ENCODE peak calls at places on chromosomes 2 and 18, in five cellular contexts. One of them, this sample, is unnamed. For H3K9me3 and H3K27me3, the result is how much of the 10 kb centered on the place peaks cover.

GRCh38 chr2:104547251-104547650 is 306.7 kb upstream of the POU3F3 start:
- DNase-seq in right lobe of liver: no peak
- DNase-seq in heart left ventricle: no peak
- DNase-seq in MM.1S: no peak
- DNase-seq in transverse colon: no peak
- DNase-seq in this sample: no peak

GRCh38 chr2:241810304-241811208 is 1.6 kb downstream of the NEU4 start:
- DNase-seq in right lobe of liver: peak
- DNase-seq in heart left ventricle: peak
- DNase-seq in MM.1S: no peak
- DNase-seq in transverse colon: peak
- DNase-seq in this sample: no peak

GRCh38 chr2:23069156-23069555 is 315.8 kb upstream of the KLHL29 start:
- DNase-seq in right lobe of liver: no peak
- DNase-seq in heart left ventricle: no peak
- DNase-seq in MM.1S: no peak
- DNase-seq in transverse colon: no peak
- DNase-seq in this sample: peak

GRCh38 chr2:226631671-226632070 is 167.9 kb downstream of the IRS1 start:
- DNase-seq in right lobe of liver: no peak
- DNase-seq in heart left ventricle: no peak
- DNase-seq in MM.1S: no peak
- DNase-seq in transverse colon: peak
- DNase-seq in this sample: no peak

GRCh38 chr2:120934891-120935338 is 199.2 kb downstream of the GLI2 start:
- DNase-seq in right lobe of liver: no peak
- DNase-seq in heart left ventricle: peak
- DNase-seq in MM.1S: no peak
- DNase-seq in transverse colon: peak
- DNase-seq in this sample: peak

GRCh38 chr18:74336656-74337055 is 21.0 kb downstream of the C18orf63 start:
- DNase-seq in right lobe of liver: no peak
- DNase-seq in heart left ventricle: no peak
- DNase-seq in MM.1S: no peak
- DNase-seq in transverse colon: no peak
- DNase-seq in this sample: no peak

GRCh38 chr18:77177009-77177408 is 44.4 kb upstream of the MBP start:
- DNase-seq in right lobe of liver: no peak
- DNase-seq in heart left ventricle: no peak
- DNase-seq in MM.1S: no peak
- DNase-seq in transverse colon: no peak
- DNase-seq in this sample: no peak

GRCh38 chr2:205571300-205571858 is 110.9 kb upstream of the NRP2 start:
- DNase-seq in right lobe of liver: no peak
- DNase-seq in heart left ventricle: no peak
- DNase-seq in MM.1S: no peak
- DNase-seq in transverse colon: no peak
- DNase-seq in this sample: no peak

GRCh38 chr2:209553913-209554312 is 130.1 kb downstream of the MAP2 start:
- DNase-seq in right lobe of liver: no peak
- DNase-seq in heart left ventricle: no peak
- DNase-seq in MM.1S: no peak
- DNase-seq in transverse colon: no peak
- DNase-seq in this sample: no peak

GRCh38 chr2:66433945-66434678 is 813 bp upstream of the MEIS1 start:
- DNase-seq in right lobe of liver: peak
- DNase-seq in heart left ventricle: peak
- DNase-seq in MM.1S: peak
- DNase-seq in transverse colon: peak
- DNase-seq in this sample: peak

GRCh38 chr2:206158563-206159345 is 490 bp downstream of the NDUFS1 start:
- DNase-seq in right lobe of liver: no peak
- DNase-seq in heart left ventricle: no peak
- DNase-seq in MM.1S: no peak
- DNase-seq in transverse colon: no peak
- DNase-seq in this sample: no peak

GRCh38 chr2:143819190-143819735 is 690.0 kb downstream of the ARHGAP15 start:
- DNase-seq in right lobe of liver: no peak
- DNase-seq in heart left ventricle: no peak
- DNase-seq in MM.1S: no peak
- DNase-seq in transverse colon: no peak
- DNase-seq in this sample: no peak

GRCh38 chr2:149191915-149192314 is 138.5 kb upstream of the LYPD6 start:
- DNase-seq in right lobe of liver: no peak
- DNase-seq in heart left ventricle: no peak
- DNase-seq in MM.1S: no peak
- DNase-seq in transverse colon: no peak
- DNase-seq in this sample: no peak

GRCh38 chr2:120779781-120780283 is 44.2 kb downstream of the GLI2 start:
- DNase-seq in right lobe of liver: no peak
- DNase-seq in heart left ventricle: no peak
- DNase-seq in MM.1S: no peak
- DNase-seq in transverse colon: no peak
- DNase-seq in this sample: no peak

GRCh38 chr2:96260404-96261260 is 5.2 kb downstream of the TMEM127 start:
- DNase-seq in right lobe of liver: peak
- DNase-seq in heart left ventricle: peak
- DNase-seq in MM.1S: peak
- DNase-seq in transverse colon: peak
- DNase-seq in this sample: peak

GRCh38 chr2:8529706-8530277 is 152.1 kb upstream of the ID2 start:
- DNase-seq in right lobe of liver: no peak
- DNase-seq in heart left ventricle: no peak
- DNase-seq in MM.1S: no peak
- DNase-seq in transverse colon: no peak
- DNase-seq in this sample: no peak

GRCh38 chr2:112658820-112659667 is 13.3 kb downstream of the SLC20A1 start:
- DNase-seq in right lobe of liver: no peak
- DNase-seq in heart left ventricle: no peak
- DNase-seq in MM.1S: no peak
- DNase-seq in transverse colon: no peak
- DNase-seq in this sample: no peak

GRCh38 chr2:224260605-224261004 is 141.3 kb downstream of the FAM124B start:
- DNase-seq in right lobe of liver: no peak
- DNase-seq in heart left ventricle: no peak
- DNase-seq in MM.1S: no peak
- DNase-seq in transverse colon: no peak
- DNase-seq in this sample: no peak

GRCh38 chr18:73006331-73006730 is 138.5 kb upstream of the NETO1 start:
- DNase-seq in right lobe of liver: no peak
- DNase-seq in heart left ventricle: no peak
- DNase-seq in MM.1S: no peak
- DNase-seq in transverse colon: no peak
- DNase-seq in this sample: no peak

GRCh38 chr2:44098050-44098449 is 70.6 kb upstream of the PPM1B start:
- DNase-seq in right lobe of liver: no peak
- DNase-seq in heart left ventricle: no peak
- DNase-seq in MM.1S: no peak
- DNase-seq in transverse colon: no peak
- DNase-seq in this sample: no peak

GRCh38 chr2:217918220-217919024 is 84.4 kb downstream of the TNS1 start:
- DNase-seq in right lobe of liver: peak
- DNase-seq in heart left ventricle: peak
- DNase-seq in MM.1S: no peak
- DNase-seq in transverse colon: no peak
- DNase-seq in this sample: no peak

GRCh38 chr2:118249531-118249930 is 161.3 kb downstream of the INSIG2 start:
- DNase-seq in right lobe of liver: no peak
- DNase-seq in heart left ventricle: no peak
- DNase-seq in MM.1S: no peak
- DNase-seq in transverse colon: no peak
- DNase-seq in this sample: no peak

GRCh38 chr2:207640160-207640559 is 15.0 kb upstream of the METTL21A start:
- DNase-seq in right lobe of liver: no peak
- DNase-seq in heart left ventricle: no peak
- DNase-seq in MM.1S: no peak
- DNase-seq in transverse colon: no peak
- DNase-seq in this sample: no peak

GRCh38 chr2:37797081-37797480 is 125.6 kb upstream of the CDC42EP3 start:
- DNase-seq in right lobe of liver: no peak
- DNase-seq in heart left ventricle: no peak
- DNase-seq in MM.1S: no peak
- DNase-seq in transverse colon: no peak
- DNase-seq in this sample: no peak

GRCh38 chr2:240467149-240467642 is 31.7 kb downstream of the GPC1 start:
- DNase-seq in right lobe of liver: no peak
- DNase-seq in heart left ventricle: peak
- DNase-seq in MM.1S: no peak
- DNase-seq in transverse colon: peak
- DNase-seq in this sample: no peak

DNA sequence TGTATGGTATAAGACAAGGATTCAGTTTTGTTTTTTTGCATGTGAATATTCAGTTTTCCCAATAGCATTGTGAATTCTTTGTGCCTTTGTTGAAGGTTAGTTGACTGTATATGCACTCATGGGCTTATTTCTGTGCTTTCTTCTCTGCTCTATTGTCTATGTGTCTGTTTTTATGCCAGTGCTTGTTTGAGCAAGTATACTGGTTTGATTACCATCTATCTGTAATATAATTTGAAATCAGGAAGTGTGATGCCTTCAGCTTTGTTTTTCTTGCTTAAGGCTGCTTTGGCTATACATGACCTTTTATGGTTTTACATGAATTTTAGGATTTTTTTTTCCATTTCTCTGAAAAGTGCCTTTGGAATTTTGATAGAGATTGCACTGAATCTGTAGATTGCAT is 23.5 kb downstream of the COLEC11 start:
- DNase-seq in right lobe of liver: no peak
- DNase-seq in heart left ventricle: no peak
- DNase-seq in MM.1S: no peak
- DNase-seq in transverse colon: no peak
- DNase-seq in this sample: no peak
- H3K9me3 ChIP-seq in right lobe of liver: under half
- H3K9me3 ChIP-seq in heart left ventricle: under half
- H3K9me3 ChIP-seq in MM.1S: under half
- H3K9me3 ChIP-seq in transverse colon: under half
- H3K9me3 ChIP-seq in this sample: under half

GRCh38 chr2:171210216-171210863 is 49.6 kb upstream of the TLK1 start:
- DNase-seq in right lobe of liver: no peak
- DNase-seq in heart left ventricle: no peak
- DNase-seq in MM.1S: no peak
- DNase-seq in transverse colon: no peak
- DNase-seq in this sample: no peak
- H3K4me3 ChIP-seq in right lobe of liver: no peak
- H3K4me3 ChIP-seq in heart left ventricle: no peak
- H3K4me3 ChIP-seq in MM.1S: peak
- H3K4me3 ChIP-seq in transverse colon: no peak
- H3K4me3 ChIP-seq in this sample: no peak

DNA sequence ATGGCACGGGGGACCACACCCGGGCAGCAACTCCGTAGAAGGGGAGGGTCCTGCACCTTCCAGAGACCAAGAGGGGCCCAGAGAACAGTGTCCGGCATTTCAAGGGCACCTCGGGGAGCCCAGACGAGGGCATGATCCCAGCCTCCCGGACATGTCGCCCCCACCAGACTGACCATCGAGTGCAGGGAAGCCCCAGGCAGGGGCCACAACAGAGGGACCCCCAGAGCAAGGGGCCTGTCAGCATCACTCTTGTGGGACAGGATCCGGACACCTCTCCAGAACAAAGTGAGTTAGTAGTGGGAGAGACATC is 50.4 kb upstream of the CTDP1 start:
- DNase-seq in right lobe of liver: no peak
- DNase-seq in heart left ventricle: no peak
- DNase-seq in MM.1S: no peak
- DNase-seq in transverse colon: no peak
- DNase-seq in this sample: no peak
- H3K27me3 ChIP-seq in right lobe of liver: under half
- H3K27me3 ChIP-seq in heart left ventricle: under half
- H3K27me3 ChIP-seq in MM.1S: under half
- H3K27me3 ChIP-seq in transverse colon: under half
- H3K27me3 ChIP-seq in this sample: under half

GRCh38 chr18:21505231-21505630 is 95.3 kb downstream of the ESCO1 start:
- DNase-seq in right lobe of liver: no peak
- DNase-seq in heart left ventricle: no peak
- DNase-seq in MM.1S: no peak
- DNase-seq in transverse colon: no peak
- DNase-seq in this sample: no peak
- H3K9me3 ChIP-seq in right lobe of liver: under half
- H3K9me3 ChIP-seq in heart left ventricle: under half
- H3K9me3 ChIP-seq in MM.1S: under half
- H3K9me3 ChIP-seq in transverse colon: under half
- H3K9me3 ChIP-seq in this sample: under half

GRCh38 chr2:101464841-101465240 is 10.1 kb downstream of the RFX8 start:
- DNase-seq in right lobe of liver: no peak
- DNase-seq in heart left ventricle: no peak
- DNase-seq in MM.1S: no peak
- DNase-seq in transverse colon: no peak
- DNase-seq in this sample: no peak
- H3K4me3 ChIP-seq in right lobe of liver: no peak
- H3K4me3 ChIP-seq in heart left ventricle: no peak
- H3K4me3 ChIP-seq in MM.1S: no peak
- H3K4me3 ChIP-seq in transverse colon: no peak
- H3K4me3 ChIP-seq in this sample: no peak

DNA sequence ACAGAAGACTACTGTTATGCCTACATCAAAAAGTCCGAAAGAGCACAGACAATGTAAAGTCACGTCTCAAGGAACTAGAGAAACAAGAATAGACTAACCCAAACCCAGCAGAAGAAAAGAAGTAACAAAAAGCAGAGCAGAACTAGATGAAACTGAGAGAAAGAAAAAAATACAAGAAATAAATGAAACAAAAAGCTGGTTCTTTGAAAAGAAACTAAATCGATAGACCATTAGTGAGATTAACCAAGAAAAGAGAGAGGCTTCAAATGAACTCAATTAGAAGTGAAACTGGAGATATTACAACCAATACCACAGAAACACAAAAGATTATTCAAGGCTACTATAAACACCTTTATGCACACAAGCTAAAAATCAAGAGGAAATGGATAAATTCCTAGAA is 271.8 kb downstream of the MBD2 start:
- DNase-seq in right lobe of liver: no peak
- DNase-seq in heart left ventricle: no peak
- DNase-seq in MM.1S: peak
- DNase-seq in transverse colon: no peak
- DNase-seq in this sample: no peak
- H3K27me3 ChIP-seq in right lobe of liver: under half
- H3K27me3 ChIP-seq in heart left ventricle: under half
- H3K27me3 ChIP-seq in MM.1S: under half
- H3K27me3 ChIP-seq in transverse colon: under half
- H3K27me3 ChIP-seq in this sample: under half